ENCODE peak calls at places on chromosomes 11 and 22, in four cellular contexts. One of them, this sample, is unnamed.

GRCh38 chr11:104462346-104462745 is 298.4 kb upstream of the PDGFD start:
- DNase-seq in PC-3: peak
- DNase-seq in GM12865: no peak
- DNase-seq in cardiac muscle cell: no peak
- DNase-seq in this sample: no peak

GRCh38 chr11:47756208-47756607 is 10.9 kb downstream of the FNBP4 start:
- DNase-seq in PC-3: peak
- DNase-seq in GM12865: no peak
- DNase-seq in cardiac muscle cell: no peak
- DNase-seq in this sample: no peak

GRCh38 chr22:47051435-47052175 is 289.2 kb downstream of the TBC1D22A start:
- DNase-seq in PC-3: no peak
- DNase-seq in GM12865: no peak
- DNase-seq in cardiac muscle cell: no peak
- DNase-seq in this sample: no peak

GRCh38 chr11:132734217-132734616 is 798.1 kb downstream of the OPCML start:
- DNase-seq in PC-3: no peak
- DNase-seq in GM12865: no peak
- DNase-seq in cardiac muscle cell: no peak
- DNase-seq in this sample: no peak

GRCh38 chr22:32318361-32318760 is 39.3 kb upstream of the RFPL3 start:
- DNase-seq in PC-3: no peak
- DNase-seq in GM12865: no peak
- DNase-seq in cardiac muscle cell: no peak
- DNase-seq in this sample: no peak

GRCh38 chr11:2448661-2449547 is 4.1 kb downstream of the KCNQ1 start:
- DNase-seq in PC-3: no peak
- DNase-seq in GM12865: no peak
- DNase-seq in cardiac muscle cell: no peak
- DNase-seq in this sample: no peak

GRCh38 chr22:29641781-29642355 is 38.4 kb downstream of the NF2 start:
- DNase-seq in PC-3: no peak
- DNase-seq in GM12865: peak
- DNase-seq in cardiac muscle cell: no peak
- DNase-seq in this sample: no peak

GRCh38 chr11:86798988-86799387 is 1.4 kb upstream of the PRSS23 start:
- DNase-seq in PC-3: peak
- DNase-seq in GM12865: no peak
- DNase-seq in cardiac muscle cell: no peak
- DNase-seq in this sample: no peak

GRCh38 chr11:8692417-8692816 is 9.8 kb downstream of the RPL27A start:
- DNase-seq in PC-3: no peak
- DNase-seq in GM12865: no peak
- DNase-seq in cardiac muscle cell: no peak
- DNase-seq in this sample: no peak

GRCh38 chr11:129947474-129947873 is 52.1 kb upstream of the NFRKB start:
- DNase-seq in PC-3: no peak
- DNase-seq in GM12865: no peak
- DNase-seq in cardiac muscle cell: no peak
- DNase-seq in this sample: no peak

GRCh38 chr11:60838132-60838531 is 3.8 kb upstream of the CCDC86 start:
- DNase-seq in PC-3: no peak
- DNase-seq in GM12865: peak
- DNase-seq in cardiac muscle cell: peak
- DNase-seq in this sample: no peak
- TF ChIP-seq CTCF in PC-3: no peak
- TF ChIP-seq CTCF in GM12865: peak
- TF ChIP-seq CTCF in cardiac muscle cell: peak
- TF ChIP-seq CTCF in this sample: no peak

GRCh38 chr11:85589373-85589772 is 37.8 kb downstream of the DLG2 start:
- DNase-seq in PC-3: no peak
- DNase-seq in GM12865: no peak
- DNase-seq in cardiac muscle cell: no peak
- DNase-seq in this sample: no peak

GRCh38 chr11:85595285-85595884 is 31.8 kb downstream of the DLG2 start:
- DNase-seq in PC-3: peak
- DNase-seq in GM12865: peak
- DNase-seq in cardiac muscle cell: peak
- DNase-seq in this sample: peak

GRCh38 chr11:85596886-85597285 is 30.3 kb downstream of the DLG2 start:
- DNase-seq in PC-3: no peak
- DNase-seq in GM12865: no peak
- DNase-seq in cardiac muscle cell: no peak
- DNase-seq in this sample: no peak

GRCh38 chr11:85590848-85591483 is 36.2 kb downstream of the DLG2 start:
- DNase-seq in PC-3: peak
- DNase-seq in GM12865: peak
- DNase-seq in cardiac muscle cell: peak
- DNase-seq in this sample: peak
- TF ChIP-seq CTCF in PC-3: peak
- TF ChIP-seq CTCF in GM12865: no peak
- TF ChIP-seq CTCF in cardiac muscle cell: no peak
- TF ChIP-seq CTCF in this sample: peak

GRCh38 chr11:59201376-59201775 is 11.4 kb downstream of the MPEG1 start:
- DNase-seq in PC-3: peak
- DNase-seq in GM12865: peak
- DNase-seq in cardiac muscle cell: no peak
- DNase-seq in this sample: no peak
- TF ChIP-seq CTCF in PC-3: peak
- TF ChIP-seq CTCF in GM12865: peak
- TF ChIP-seq CTCF in cardiac muscle cell: peak
- TF ChIP-seq CTCF in this sample: peak

GRCh38 chr11:79047356-79047755 is 393.5 kb downstream of the TENM4 start:
- DNase-seq in PC-3: no peak
- DNase-seq in GM12865: no peak
- DNase-seq in cardiac muscle cell: no peak
- DNase-seq in this sample: no peak
- TF ChIP-seq CTCF in PC-3: no peak
- TF ChIP-seq CTCF in GM12865: no peak
- TF ChIP-seq CTCF in cardiac muscle cell: no peak
- TF ChIP-seq CTCF in this sample: no peak

GRCh38 chr22:26646158-26646557 is 11.2 kb upstream of the MIAT start:
- DNase-seq in PC-3: no peak
- DNase-seq in GM12865: no peak
- DNase-seq in cardiac muscle cell: no peak
- DNase-seq in this sample: no peak

GRCh38 chr22:26648011-26648497 is 9.3 kb upstream of the MIAT start:
- DNase-seq in PC-3: no peak
- DNase-seq in GM12865: peak
- DNase-seq in cardiac muscle cell: no peak
- DNase-seq in this sample: no peak

GRCh38 chr22:26643368-26644100 is 13.9 kb upstream of the MIAT start:
- DNase-seq in PC-3: no peak
- DNase-seq in GM12865: no peak
- DNase-seq in cardiac muscle cell: no peak
- DNase-seq in this sample: no peak

GRCh38 chr22:26642465-26643367 is 14.7 kb upstream of the MIAT start:
- DNase-seq in PC-3: no peak
- DNase-seq in GM12865: peak
- DNase-seq in cardiac muscle cell: no peak
- DNase-seq in this sample: peak
- TF ChIP-seq CTCF in PC-3: no peak
- TF ChIP-seq CTCF in GM12865: peak
- TF ChIP-seq CTCF in cardiac muscle cell: peak
- TF ChIP-seq CTCF in this sample: peak

DNA sequence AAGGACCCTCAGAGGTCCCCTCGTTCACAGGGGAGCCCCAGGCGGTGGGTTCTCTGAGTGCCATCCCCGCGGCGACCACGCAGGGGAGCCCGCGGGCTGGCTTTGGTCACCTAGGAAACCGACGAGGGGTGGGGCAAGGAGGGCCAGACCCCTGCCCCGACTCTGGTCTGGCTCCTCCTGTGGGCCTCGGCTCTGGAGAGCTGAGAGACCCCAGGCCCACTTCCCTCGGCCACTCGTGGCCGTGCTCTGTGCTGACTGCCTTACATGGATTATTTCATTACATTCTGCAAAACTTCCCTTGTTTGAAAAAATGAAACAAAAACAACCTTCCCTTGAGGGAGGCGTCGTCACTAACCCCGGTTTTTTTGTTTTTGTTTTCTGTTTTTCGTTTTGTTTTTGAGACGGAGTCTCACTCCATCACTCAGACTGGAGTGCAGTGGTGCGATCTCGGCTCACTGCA is 15.2 kb upstream of the CYTH4 start:
- DNase-seq in PC-3: peak
- DNase-seq in GM12865: peak
- DNase-seq in cardiac muscle cell: peak
- DNase-seq in this sample: peak
- TF ChIP-seq CTCF in PC-3: peak
- TF ChIP-seq CTCF in GM12865: peak
- TF ChIP-seq CTCF in cardiac muscle cell: peak
- TF ChIP-seq CTCF in this sample: peak

DNA sequence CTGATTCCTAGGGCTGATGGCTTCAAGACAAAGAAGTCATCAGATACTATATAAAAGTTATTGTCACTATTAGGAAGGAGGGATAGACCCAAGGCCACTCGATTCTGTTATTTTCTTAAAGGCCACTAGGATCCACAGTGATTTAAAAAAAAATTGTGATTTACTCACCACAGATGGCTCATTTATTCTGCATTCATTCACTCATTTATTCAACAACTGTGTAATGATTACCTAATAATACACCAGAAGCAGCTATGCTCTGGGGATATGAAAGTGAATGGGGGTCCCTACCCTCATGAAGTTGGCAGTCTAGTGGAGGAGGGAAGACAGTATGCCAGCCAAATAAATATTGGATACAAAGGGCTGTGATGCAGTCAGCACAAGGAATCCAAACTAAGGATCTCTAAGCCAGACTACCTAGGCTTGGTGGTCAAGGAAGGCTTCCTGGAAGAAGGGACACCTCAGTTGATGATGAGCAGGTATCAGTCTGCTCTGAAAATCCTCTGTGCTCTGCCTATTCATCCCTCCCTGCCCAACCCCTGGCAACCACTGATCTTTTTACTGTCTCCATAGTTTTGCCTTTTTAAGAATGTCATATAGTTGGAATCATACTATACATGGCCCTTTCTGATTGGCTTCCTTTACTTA is 110.5 kb downstream of the NAT10 start:
- DNase-seq in PC-3: peak
- DNase-seq in GM12865: no peak
- DNase-seq in cardiac muscle cell: no peak
- DNase-seq in this sample: no peak
- TF ChIP-seq CTCF in PC-3: no peak
- TF ChIP-seq CTCF in GM12865: no peak
- TF ChIP-seq CTCF in cardiac muscle cell: no peak
- TF ChIP-seq CTCF in this sample: no peak

GRCh38 chr11:67254768-67255167 is 11.5 kb upstream of the GRK2 start:
- DNase-seq in PC-3: no peak
- DNase-seq in GM12865: peak
- DNase-seq in cardiac muscle cell: no peak
- DNase-seq in this sample: no peak

GRCh38 chr11:67252831-67253239 is 13.4 kb upstream of the GRK2 start:
- DNase-seq in PC-3: peak
- DNase-seq in GM12865: peak
- DNase-seq in cardiac muscle cell: peak
- DNase-seq in this sample: no peak

GRCh38 chr11:67253872-67254624 is 12.2 kb upstream of the GRK2 start:
- DNase-seq in PC-3: no peak
- DNase-seq in GM12865: peak
- DNase-seq in cardiac muscle cell: no peak
- DNase-seq in this sample: no peak

GRCh38 chr11:67250059-67251043 is 15.9 kb upstream of the GRK2 start:
- DNase-seq in PC-3: no peak
- DNase-seq in GM12865: no peak
- DNase-seq in cardiac muscle cell: no peak
- DNase-seq in this sample: no peak

DNA sequence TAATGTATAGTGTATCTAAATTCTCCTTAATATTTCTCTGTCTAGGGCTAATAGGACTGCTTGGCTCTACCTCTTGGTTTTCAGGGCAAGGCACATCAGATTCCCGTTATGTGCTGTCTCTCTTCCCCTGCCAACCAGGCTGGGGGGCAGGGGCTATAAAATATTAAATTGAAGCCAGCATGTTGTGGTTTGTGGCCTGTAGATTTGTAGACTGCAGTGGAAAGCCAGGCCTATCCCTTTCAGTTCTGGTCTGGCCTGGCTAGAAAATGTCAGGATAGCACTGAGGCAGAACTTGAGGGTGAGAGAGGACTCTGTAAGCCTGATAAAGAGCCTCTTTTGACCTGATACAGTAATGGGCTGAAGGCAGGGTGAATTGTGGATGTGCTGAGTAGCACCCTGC is 14.4 kb upstream of the GRK2 start:
- DNase-seq in PC-3: no peak
- DNase-seq in GM12865: no peak
- DNase-seq in cardiac muscle cell: no peak
- DNase-seq in this sample: no peak
- TF ChIP-seq CTCF in PC-3: no peak
- TF ChIP-seq CTCF in GM12865: no peak
- TF ChIP-seq CTCF in cardiac muscle cell: no peak
- TF ChIP-seq CTCF in this sample: no peak

GRCh38 chr11:109040303-109040702 is 375.4 kb downstream of the DDX10 start:
- DNase-seq in PC-3: peak
- DNase-seq in GM12865: peak
- DNase-seq in cardiac muscle cell: no peak
- DNase-seq in this sample: no peak
- TF ChIP-seq CTCF in PC-3: peak
- TF ChIP-seq CTCF in GM12865: peak
- TF ChIP-seq CTCF in cardiac muscle cell: peak
- TF ChIP-seq CTCF in this sample: peak

This sample was measured in GM13977.